ENCODE peak calls at places on chromosomes 12 and 14, in five cellular contexts. One of them, this sample, is unnamed.
A peak's percentile ranks its signal among the peaks of the same experiment; 100 is the strongest.

GRCh38 chr12:100391856-100392255 is 35.0 kb downstream of the SLC17A8 start:
- DNase-seq in ovary: peak; percentile 21
- DNase-seq in GM12891: no peak
- DNase-seq in uterus: no peak
- DNase-seq in NB4: no peak
- DNase-seq in this sample: no peak

GRCh38 chr12:10632226-10632625 is 18.8 kb upstream of the MAGOHB start:
- DNase-seq in uterus: no peak
- DNase-seq in NB4: no peak
- DNase-seq in GM12891: no peak
- DNase-seq in ovary: no peak
- DNase-seq in this sample: no peak

GRCh38 chr12:99383258-99383657 is 264.3 kb upstream of the GARIN6 start:
- DNase-seq in NB4: no peak
- DNase-seq in GM12891: no peak
- DNase-seq in ovary: no peak
- DNase-seq in uterus: no peak
- DNase-seq in this sample: no peak

GRCh38 chr14:44657153-44657552 is 150.1 kb upstream of the FSCB start:
- DNase-seq in GM12891: no peak
- DNase-seq in NB4: no peak
- DNase-seq in ovary: no peak
- DNase-seq in uterus: no peak
- DNase-seq in this sample: no peak

GRCh38 chr12:131041216-131041967 is 87.7 kb downstream of the ADGRD1 start:
- DNase-seq in uterus: no peak
- DNase-seq in NB4: no peak
- DNase-seq in ovary: no peak
- DNase-seq in GM12891: no peak
- DNase-seq in this sample: no peak

GRCh38 chr12:111339306-111339938 is 29.5 kb downstream of the PHETA1 start:
- DNase-seq in NB4: no peak
- DNase-seq in uterus: no peak
- DNase-seq in ovary: no peak
- DNase-seq in GM12891: no peak
- DNase-seq in this sample: no peak

GRCh38 chr14:54715244-54715643 is 148.3 kb downstream of the SAMD4A start:
- DNase-seq in NB4: no peak
- DNase-seq in ovary: no peak
- DNase-seq in GM12891: no peak
- DNase-seq in uterus: peak; percentile 46
- DNase-seq in this sample: no peak

GRCh38 chr12:26271024-26271423 is 75.7 kb downstream of the SSPN start:
- DNase-seq in ovary: no peak
- DNase-seq in NB4: peak; percentile 79
- DNase-seq in GM12891: no peak
- DNase-seq in uterus: no peak
- DNase-seq in this sample: no peak

GRCh38 chr12:98671459-98671858 is 26.4 kb downstream of the APAF1 start:
- DNase-seq in uterus: no peak
- DNase-seq in ovary: no peak
- DNase-seq in GM12891: no peak
- DNase-seq in NB4: no peak
- DNase-seq in this sample: no peak

GRCh38 chr14:67487937-67488893 is at the start of gene TMEM229B:
- DNase-seq in uterus: no peak
- DNase-seq in NB4: peak; percentile 90
- DNase-seq in GM12891: peak; percentile 89
- DNase-seq in ovary: no peak
- DNase-seq in this sample: no peak

GRCh38 chr14:58738189-58738836 is 100.6 kb downstream of the DACT1 start:
- DNase-seq in uterus: no peak
- DNase-seq in ovary: no peak
- DNase-seq in NB4: no peak
- DNase-seq in GM12891: no peak
- DNase-seq in this sample: no peak

GRCh38 chr14:101559624-101560533 is 1.4 kb upstream of the DIO3 start:
- DNase-seq in ovary: peak; percentile 75
- DNase-seq in NB4: no peak
- DNase-seq in uterus: peak; percentile 55
- DNase-seq in GM12891: no peak
- DNase-seq in this sample: no peak

GRCh38 chr12:4112734-4113396 is 160.7 kb upstream of the CCND2 start:
- DNase-seq in NB4: no peak
- DNase-seq in ovary: no peak
- DNase-seq in uterus: no peak
- DNase-seq in GM12891: no peak
- DNase-seq in this sample: no peak

GRCh38 chr14:69913686-69914085 is 34.5 kb downstream of the SMOC1 start:
- DNase-seq in ovary: no peak
- DNase-seq in GM12891: no peak
- DNase-seq in NB4: no peak
- DNase-seq in uterus: no peak
- DNase-seq in this sample: no peak

GRCh38 chr14:101082436-101083384 is 179.2 kb upstream of the RTL1 start:
- DNase-seq in GM12891: no peak
- DNase-seq in ovary: no peak
- DNase-seq in uterus: no peak
- DNase-seq in NB4: no peak
- DNase-seq in this sample: no peak

GRCh38 chr14:105878125-105878524 is 351.7 kb downstream of the TMEM121 start:
- DNase-seq in ovary: peak; percentile 3
- DNase-seq in uterus: peak; percentile 4
- DNase-seq in GM12891: no peak
- DNase-seq in NB4: no peak
- DNase-seq in this sample: no peak

GRCh38 chr14:75306917-75307699 is 28.5 kb downstream of the FOS start:
- DNase-seq in NB4: peak; percentile 70
- DNase-seq in GM12891: peak; percentile 34
- DNase-seq in uterus: no peak
- DNase-seq in ovary: no peak
- DNase-seq in this sample: no peak

GRCh38 chr14:28151931-28152330 is 614.7 kb upstream of the FOXG1 start:
- DNase-seq in GM12891: no peak
- DNase-seq in uterus: no peak
- DNase-seq in ovary: no peak
- DNase-seq in NB4: no peak
- DNase-seq in this sample: no peak

GRCh38 chr12:127485528-127485927 is 781.4 kb upstream of the TMEM132C start:
- DNase-seq in GM12891: no peak
- DNase-seq in ovary: no peak
- DNase-seq in uterus: no peak
- DNase-seq in NB4: peak; percentile 44
- DNase-seq in this sample: no peak

GRCh38 chr12:52010152-52010622 is 3.4 kb downstream of the TAMALIN start:
- DNase-seq in NB4: peak; percentile 89
- DNase-seq in uterus: peak; percentile 89
- DNase-seq in GM12891: no peak
- DNase-seq in ovary: peak; percentile 91
- DNase-seq in this sample: peak; percentile 75

GRCh38 chr14:51581017-51581881 is 70.5 kb upstream of the FRMD6 start:
- DNase-seq in NB4: no peak
- DNase-seq in uterus: no peak
- DNase-seq in ovary: no peak
- DNase-seq in GM12891: no peak
- DNase-seq in this sample: no peak

GRCh38 chr12:67069451-67070306 is 199.5 kb upstream of the CAND1 start:
- DNase-seq in NB4: peak; percentile 27
- DNase-seq in uterus: no peak
- DNase-seq in ovary: no peak
- DNase-seq in GM12891: peak; percentile 23
- DNase-seq in this sample: peak; percentile 85

GRCh38 chr12:22537000-22537544 is 7.3 kb downstream of the C2CD5 start:
- DNase-seq in GM12891: no peak
- DNase-seq in uterus: no peak
- DNase-seq in ovary: no peak
- DNase-seq in NB4: no peak
- DNase-seq in this sample: no peak
- TF ChIP-seq POLR2A in GM12891: no peak
- TF ChIP-seq POLR2A in uterus: no peak
- TF ChIP-seq POLR2A in ovary: no peak
- TF ChIP-seq POLR2A in NB4: no peak
- TF ChIP-seq POLR2A in this sample: no peak

GRCh38 chr12:106956048-106956935 is 585 bp downstream of the TMEM263 start:
- DNase-seq in ovary: peak; percentile 77
- DNase-seq in GM12891: peak; percentile 54
- DNase-seq in NB4: peak; percentile 76
- DNase-seq in uterus: peak; percentile 76
- DNase-seq in this sample: peak; percentile 93
- TF ChIP-seq POLR2A in ovary: peak; percentile 50
- TF ChIP-seq POLR2A in GM12891: no peak
- TF ChIP-seq POLR2A in NB4: no peak
- TF ChIP-seq POLR2A in uterus: peak; percentile 33
- TF ChIP-seq POLR2A in this sample: no peak

GRCh38 chr14:68685419-68686211 is 107.3 kb downstream of the ZFP36L1 start:
- DNase-seq in ovary: no peak
- DNase-seq in GM12891: peak; percentile 63
- DNase-seq in uterus: peak; percentile 45
- DNase-seq in NB4: peak; percentile 87
- DNase-seq in this sample: peak; percentile 82
- TF ChIP-seq POLR2A in ovary: no peak
- TF ChIP-seq POLR2A in GM12891: no peak
- TF ChIP-seq POLR2A in uterus: no peak
- TF ChIP-seq POLR2A in NB4: no peak
- TF ChIP-seq POLR2A in this sample: no peak

GRCh38 chr12:113185180-113186032 is at the start of the genes DDX54 and RITA1:
- DNase-seq in NB4: peak; percentile 93
- DNase-seq in GM12891: peak; percentile 63
- DNase-seq in ovary: peak; percentile 82
- DNase-seq in uterus: peak; percentile 79
- DNase-seq in this sample: peak; percentile 96
- TF ChIP-seq POLR2A in NB4: peak; percentile 79
- TF ChIP-seq POLR2A in GM12891: peak; percentile 89
- TF ChIP-seq POLR2A in ovary: peak; percentile 38
- TF ChIP-seq POLR2A in uterus: peak; percentile 71
- TF ChIP-seq POLR2A in this sample: no peak

GRCh38 chr14:103207404-103208072 is 84.3 kb downstream of the TNFAIP2 start:
- DNase-seq in ovary: peak; percentile 68
- DNase-seq in uterus: peak; percentile 56
- DNase-seq in GM12891: no peak
- DNase-seq in NB4: no peak
- DNase-seq in this sample: no peak
- TF ChIP-seq POLR2A in ovary: peak; percentile 48
- TF ChIP-seq POLR2A in uterus: peak; percentile 74
- TF ChIP-seq POLR2A in GM12891: no peak
- TF ChIP-seq POLR2A in NB4: no peak
- TF ChIP-seq POLR2A in this sample: no peak

GRCh38 chr12:121956041-121956341 is 37.6 kb downstream of the CFAP251 start:
- DNase-seq in ovary: no peak
- DNase-seq in GM12891: no peak
- DNase-seq in NB4: no peak
- DNase-seq in uterus: no peak
- DNase-seq in this sample: no peak
- TF ChIP-seq POLR2A in ovary: no peak
- TF ChIP-seq POLR2A in GM12891: no peak
- TF ChIP-seq POLR2A in NB4: no peak
- TF ChIP-seq POLR2A in uterus: no peak
- TF ChIP-seq POLR2A in this sample: no peak

GRCh38 chr14:39432619-39433451 is 602 bp upstream of the FBXO33 start:
- DNase-seq in ovary: peak; percentile 93
- DNase-seq in uterus: peak; percentile 91
- DNase-seq in GM12891: peak; percentile 44
- DNase-seq in NB4: peak; percentile 77
- DNase-seq in this sample: peak; percentile 97
- TF ChIP-seq POLR2A in ovary: peak; percentile 60
- TF ChIP-seq POLR2A in uterus: peak; percentile 70
- TF ChIP-seq POLR2A in GM12891: peak; percentile 63
- TF ChIP-seq POLR2A in NB4: no peak
- TF ChIP-seq POLR2A in this sample: no peak

GRCh38 chr12:65511134-65511912 is 232.8 kb downstream of the MSRB3 start:
- DNase-seq in GM12891: no peak
- DNase-seq in ovary: no peak
- DNase-seq in NB4: no peak
- DNase-seq in uterus: peak; percentile 44
- DNase-seq in this sample: no peak

GRCh38 chr12:65509953-65510352 is 231.5 kb downstream of the MSRB3 start:
- DNase-seq in ovary: no peak
- DNase-seq in NB4: no peak
- DNase-seq in uterus: no peak
- DNase-seq in GM12891: no peak
- DNase-seq in this sample: no peak

GRCh38 chr12:65510584-65511050 is 232.1 kb downstream of the MSRB3 start:
- DNase-seq in uterus: peak; percentile 30
- DNase-seq in ovary: peak; percentile 33
- DNase-seq in NB4: no peak
- DNase-seq in GM12891: no peak
- DNase-seq in this sample: no peak

GRCh38 chr12:65505321-65506121 is 227.0 kb downstream of the MSRB3 start:
- DNase-seq in GM12891: no peak
- DNase-seq in NB4: no peak
- DNase-seq in uterus: no peak
- DNase-seq in ovary: no peak
- DNase-seq in this sample: no peak

GRCh38 chr12:65508281-65509035 is 230.0 kb downstream of the MSRB3 start:
- DNase-seq in ovary: no peak
- DNase-seq in GM12891: no peak
- DNase-seq in NB4: no peak
- DNase-seq in uterus: no peak
- DNase-seq in this sample: no peak
- TF ChIP-seq POLR2A in ovary: no peak
- TF ChIP-seq POLR2A in GM12891: no peak
- TF ChIP-seq POLR2A in NB4: no peak
- TF ChIP-seq POLR2A in uterus: no peak
- TF ChIP-seq POLR2A in this sample: no peak